ENCODE peak calls at places on chromosome 20, in six cellular contexts. J is H1, A is A549, O is GM12878, M is SK-N-SH, B is K562. D is an unnamed sample.

GRCh38 chr20:8428988-8429387 is 296.9 kb downstream of the PLCB1 start:
- DNase-seq in J (no peak), B (no peak), M (no peak), O (no peak), A (no peak), D (no peak)

GRCh38 chr20:58741384-58741783 is 48.8 kb downstream of the NPEPL1 start:
- DNase-seq in B (no peak), M (no peak), A (no peak), O (no peak), J (no peak), D (no peak)

GRCh38 chr20:11738852-11739251 is 178.8 kb upstream of the BTBD3 start:
- DNase-seq in A (no peak), J (no peak), B (no peak), O (no peak), M (no peak), D (no peak)

GRCh38 chr20:50243610-50244351 is 53.2 kb downstream of the CEBPB start:
- DNase-seq in J (no peak), B (no peak), M (no peak), O (no peak), A (no peak), D (no peak)

GRCh38 chr20:6122111-6122872 is 538 bp downstream of the FERMT1 start:
- DNase-seq in A (peak), M (no peak), O (no peak), B (no peak), J (peak), D (peak)

GRCh38 chr20:44400671-44401051 is 45.2 kb downstream of the HNF4A start:
- DNase-seq in A (no peak), M (no peak), B (no peak), J (no peak), O (no peak), D (no peak)

GRCh38 chr20:36234771-36235320 is 1.4 kb upstream of the AAR2 start:
- DNase-seq in B (no peak), M (no peak), A (no peak), J (no peak), O (no peak), D (no peak)

GRCh38 chr20:43681468-43681942 is 14.6 kb downstream of the MYBL2 start:
- DNase-seq in M (no peak), J (no peak), A (no peak), B (peak), O (peak), D (no peak)

GRCh38 chr20:48671141-48671540 is 156.7 kb downstream of the PREX1 start:
- DNase-seq in O (no peak), A (no peak), M (no peak), B (no peak), J (no peak), D (no peak)

GRCh38 chr20:54219751-54220426 is 12.0 kb downstream of the PFDN4 start:
- DNase-seq in J (no peak), M (peak), O (no peak), B (no peak), A (peak), D (peak)

GRCh38 chr20:8535403-8536003 is 403.4 kb downstream of the PLCB1 start:
- DNase-seq in O (no peak), J (no peak), B (peak), M (peak), A (peak), D (peak)

GRCh38 chr20:47365023-47365764 is 8.7 kb upstream of the ZMYND8 start:
- DNase-seq in M (no peak), A (no peak), O (no peak), J (no peak), B (peak), D (no peak)

GRCh38 chr20:35146299-35146921 is 726 bp downstream of the EDEM2 start:
- DNase-seq in J (no peak), A (peak), M (peak), O (no peak), B (peak), D (peak)

GRCh38 chr20:542777-543368 is 717 bp downstream of the CSNK2A1 start:
- DNase-seq in O (no peak), J (no peak), A (peak), M (no peak), B (no peak), D (no peak)

GRCh38 chr20:45299786-45300185 is 6.9 kb upstream of the RBPJL start:
- DNase-seq in M (no peak), O (no peak), J (no peak), B (no peak), A (no peak), D (no peak)

GRCh38 chr20:25859649-25860530 is 163.2 kb upstream of the ZNF337 start:
- DNase-seq in M (peak), B (peak), J (no peak), O (no peak), A (no peak), D (peak)

GRCh38 chr20:47111576-47111975 is 216.9 kb downstream of the EYA2 start:
- DNase-seq in B (no peak), M (no peak), A (no peak), J (no peak), O (no peak), D (no peak)

GRCh38 chr20:20837574-20838021 is 125.2 kb upstream of the RALGAPA2 start:
- DNase-seq in A (peak), J (peak), M (peak), O (no peak), B (peak), D (peak)

GRCh38 chr20:33687370-33687915 is 1.3 kb upstream of the E2F1 start:
- DNase-seq in B (no peak), J (no peak), M (no peak), O (no peak), A (no peak), D (no peak)

GRCh38 chr20:50559149-50559548 is 49.0 kb downstream of the PTPN1 start:
- DNase-seq in O (no peak), M (no peak), B (no peak), J (no peak), A (no peak), D (no peak)

GRCh38 chr20:64146301-64146935 is 17.8 kb upstream of the MYT1 start:
- DNase-seq in A (no peak), O (no peak), J (peak), M (peak), B (no peak), D (no peak)

GRCh38 chr20:29873946-29874345 is 1383.5 kb upstream of the DEFB115 start:
- DNase-seq in M (peak), A (no peak), B (no peak), O (no peak), J (peak), D (no peak)

GRCh38 chr20:57716893-57717292 is 7.1 kb upstream of the PMEPA1 start:
- DNase-seq in O (no peak), M (no peak), J (no peak), B (no peak), A (no peak), D (no peak)

GRCh38 chr20:35901678-35902544 is 52.4 kb downstream of the SCAND1 start:
- DNase-seq in A (peak), O (no peak), J (no peak), M (no peak), B (peak), D (peak)

GRCh38 chr20:61977387-61977786 is 88.3 kb downstream of the TAF4 start:
- DNase-seq in A (no peak), O (no peak), M (no peak), B (no peak), J (no peak), D (no peak)

GRCh38 chr20:17888044-17888443 is 80.5 kb downstream of the SNX5 start:
- DNase-seq in B (no peak), A (no peak), O (no peak), M (no peak), J (no peak), D (no peak)

GRCh38 chr20:33076662-33077398 is 2.6 kb upstream of the BPIFB4 start:
- DNase-seq in A (peak), J (no peak), B (no peak), O (no peak), M (no peak), D (peak)

GRCh38 chr20:6966721-6967120 is 199.2 kb downstream of the BMP2 start:
- DNase-seq in A (no peak), J (no peak), O (no peak), M (no peak), B (no peak), D (no peak)

GRCh38 chr20:64237316-64237715 is 18.2 kb upstream of the PCMTD2 start:
- DNase-seq in A (no peak), J (no peak), O (no peak), B (no peak), M (no peak), D (no peak)

DNA sequence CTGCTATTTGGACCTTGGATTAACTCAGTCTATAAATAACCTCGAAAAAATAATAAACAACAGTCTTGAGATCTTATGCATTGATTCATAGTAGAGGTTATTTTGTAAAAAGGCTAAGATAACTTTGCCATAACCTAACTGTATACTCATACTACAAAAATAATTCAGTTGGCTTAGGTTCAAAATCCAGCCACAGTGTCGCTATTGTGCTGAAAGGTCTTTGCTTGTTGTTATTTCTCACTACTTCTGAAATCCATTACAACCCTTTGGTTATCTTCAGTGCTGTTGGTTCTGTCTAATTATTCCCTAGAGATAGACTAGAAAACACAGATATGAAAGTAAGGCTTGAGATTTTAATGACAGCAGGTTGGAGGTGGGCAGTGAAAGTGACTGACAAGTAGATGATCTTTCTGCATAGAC is 74.4 kb downstream of the MKKS start:
- DNase-seq in B (no peak), A (no peak), O (peak), M (no peak), J (no peak), D (no peak)
- TF ChIP-seq CHD2 in B (no peak), A (no peak), O (no peak), M (no peak), J (no peak), D (no peak)

DNA sequence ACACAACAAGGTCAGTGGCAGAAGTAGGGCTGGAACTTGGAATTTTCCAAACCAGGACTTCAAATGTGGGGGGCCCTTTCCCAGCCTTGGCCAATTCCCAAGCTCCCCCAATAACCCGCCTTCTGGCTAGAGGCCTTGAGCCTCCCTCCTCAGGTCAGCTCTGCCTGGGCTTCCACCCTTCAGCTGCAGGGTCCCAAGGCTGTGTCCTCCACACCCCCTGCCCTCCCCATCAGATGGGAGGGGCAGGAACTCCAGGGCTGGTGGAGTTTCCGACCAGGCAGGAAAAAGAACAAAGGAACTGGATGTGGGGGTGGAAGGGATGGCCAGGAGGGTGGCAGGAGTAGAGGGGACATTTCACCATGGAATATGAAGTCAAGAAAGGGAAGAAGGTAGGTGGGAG is at the start of gene CCM2L:
- DNase-seq in J (no peak), M (no peak), O (no peak), B (no peak), A (no peak), D (no peak)
- TF ChIP-seq CHD2 in J (no peak), M (no peak), O (no peak), B (no peak), A (no peak), D (no peak)

GRCh38 chr20:22944936-22945335 is 90.2 kb upstream of the SSTR4 start:
- DNase-seq in A (no peak), B (no peak), J (no peak), M (no peak), O (no peak), D (no peak)

GRCh38 chr20:22951966-22952365 is 83.1 kb upstream of the SSTR4 start:
- DNase-seq in O (no peak), M (no peak), B (no peak), J (no peak), A (no peak), D (no peak)

GRCh38 chr20:22954661-22955060 is 80.5 kb upstream of the SSTR4 start:
- DNase-seq in O (no peak), A (no peak), B (no peak), J (no peak), M (no peak), D (no peak)

GRCh38 chr20:22946594-22946993 is 88.5 kb upstream of the SSTR4 start:
- DNase-seq in O (no peak), B (no peak), J (no peak), M (no peak), A (no peak), D (no peak)

GRCh38 chr20:22949710-22950109 is 85.4 kb upstream of the SSTR4 start:
- DNase-seq in B (no peak), J (no peak), O (no peak), M (no peak), A (no peak), D (no peak)
- TF ChIP-seq CHD2 in B (no peak), J (no peak), O (no peak), M (no peak), A (no peak), D (no peak)

GRCh38 chr20:19506021-19506420 is 252.0 kb upstream of the RIN2 start:
- DNase-seq in J (no peak), O (no peak), M (no peak), B (no peak), A (no peak), D (no peak)

GRCh38 chr20:19515074-19515473 is 243.0 kb upstream of the RIN2 start:
- DNase-seq in J (no peak), A (no peak), B (no peak), M (no peak), O (no peak), D (no peak)

GRCh38 chr20:19512886-19513285 is 245.2 kb upstream of the RIN2 start:
- DNase-seq in O (no peak), M (no peak), B (no peak), J (no peak), A (no peak), D (no peak)

DNA sequence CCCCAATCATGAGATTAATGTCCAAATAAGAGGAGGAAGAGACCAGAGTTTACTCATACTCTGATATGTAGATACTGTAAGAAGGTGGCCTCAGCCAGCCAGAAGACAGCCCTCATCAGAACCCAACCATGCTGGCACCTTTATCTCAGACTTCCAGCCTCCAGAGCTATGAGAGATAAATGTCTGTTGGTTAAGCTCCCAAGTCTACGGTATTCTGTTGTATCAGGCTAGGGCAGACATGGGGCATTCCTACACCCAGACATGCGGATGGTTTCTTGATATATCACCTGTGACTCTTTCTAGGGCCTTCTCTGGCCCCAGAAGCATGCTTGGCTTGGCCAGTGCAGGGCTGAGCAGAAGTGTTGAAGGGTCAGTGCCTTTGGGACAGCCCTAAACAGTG is 247.4 kb upstream of the RIN2 start:
- DNase-seq in B (no peak), J (no peak), M (no peak), A (no peak), O (no peak), D (no peak)
- TF ChIP-seq CHD2 in B (no peak), J (no peak), M (no peak), A (no peak), O (no peak), D (no peak)

DNA sequence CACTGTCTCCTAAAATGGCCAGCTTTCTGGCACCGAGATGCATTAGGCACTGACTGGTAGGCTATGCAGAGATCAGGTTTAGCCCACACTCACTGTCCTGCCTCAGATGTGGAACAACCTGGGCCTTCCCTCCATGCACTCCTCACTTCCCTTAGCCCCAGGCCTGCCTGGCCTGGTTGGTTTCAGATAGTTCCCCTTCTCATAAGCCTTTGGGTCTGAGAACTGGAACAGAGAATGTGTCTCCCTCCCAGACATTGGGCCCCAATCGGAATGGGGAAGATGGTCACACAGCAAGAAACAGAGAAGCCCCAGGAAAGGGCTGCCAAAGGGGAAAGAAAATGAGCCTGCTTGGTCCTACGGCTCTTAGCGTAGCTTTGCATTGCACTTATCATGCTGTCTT is 762.1 kb upstream of the CHD6 start:
- DNase-seq in O (no peak), J (no peak), B (no peak), A (no peak), M (no peak), D (no peak)
- TF ChIP-seq CHD2 in O (no peak), J (no peak), B (no peak), A (no peak), M (no peak), D (no peak)

DNA sequence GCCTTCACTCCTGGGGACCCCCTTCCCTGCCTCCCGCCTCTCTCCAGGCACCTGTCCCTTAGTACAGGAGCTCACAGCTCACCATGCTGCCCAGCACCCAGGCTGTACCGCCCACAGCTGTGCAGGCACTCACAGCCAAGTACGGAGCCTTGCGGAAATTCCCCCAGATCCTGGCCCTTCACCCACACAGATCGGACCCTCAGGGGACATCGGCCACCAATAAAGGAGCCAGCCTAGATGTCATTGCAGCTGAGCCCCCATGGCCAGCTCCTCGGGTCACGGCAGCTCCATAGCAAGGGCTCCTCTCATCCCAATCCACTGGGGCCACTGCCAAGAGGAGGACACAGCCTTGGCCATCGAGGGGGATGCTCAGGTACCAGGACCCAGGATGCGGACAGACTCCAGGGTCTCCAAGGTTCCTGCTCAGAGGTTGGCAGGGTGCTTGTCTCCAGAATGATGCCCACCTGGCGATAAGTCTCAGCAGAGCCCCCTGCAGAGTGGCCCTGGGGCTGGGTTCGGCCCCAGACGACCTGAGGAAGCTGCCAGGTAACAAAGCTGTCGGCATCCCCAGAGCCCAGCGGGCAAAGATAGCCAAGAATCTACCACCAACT is 82.3 kb downstream of the YTHDF1 start:
- DNase-seq in O (no peak), A (no peak), B (no peak), M (no peak), J (no peak), D (no peak)
- TF ChIP-seq CHD2 in O (no peak), A (no peak), B (no peak), M (no peak), J (no peak), D (no peak)